ENCODE peak calls at places on chromosome 5, in seven cellular contexts. Y is mesothelial cell of epicardium, N is activated T-cell treated with anti-CD3 and anti-CD28 coated beads for 1 hour, G is cardiac fibroblast, T is T-cell, S is natural killer cell, M is choroid plexus epithelial cell. D is an unnamed sample.

GRCh38 chr5:81191726-81192125 is 41.4 kb upstream of the CKMT2 start:
- DNase-seq in N (no peak), Y (no peak), S (no peak), M (no peak), G (no peak), T (no peak), D (no peak)

GRCh38 chr5:155727512-155728145 is 599.3 kb upstream of the SGCD start:
- DNase-seq in T (no peak), N (no peak), G (no peak), Y (no peak), S (no peak), M (no peak), D (no peak)

GRCh38 chr5:167049043-167049663 is 1242.3 kb upstream of the WWC1 start:
- DNase-seq in S (no peak), G (peak), M (peak), T (no peak), N (no peak), Y (no peak), D (no peak)

GRCh38 chr5:103472820-103473219 is 89.8 kb downstream of the NUDT12 start:
- DNase-seq in T (no peak), N (no peak), G (peak), M (peak), Y (no peak), S (no peak), D (no peak)

GRCh38 chr5:39835371-39835770 is 410.6 kb upstream of the DAB2 start:
- DNase-seq in S (no peak), G (no peak), M (no peak), N (no peak), Y (no peak), T (no peak), D (no peak)

GRCh38 chr5:11054014-11054413 is 293.0 kb upstream of the DAP start:
- DNase-seq in S (no peak), N (no peak), M (no peak), G (no peak), Y (no peak), T (no peak), D (no peak)

GRCh38 chr5:23234153-23234729 is 273.2 kb upstream of the PRDM9 start:
- DNase-seq in M (no peak), S (no peak), Y (no peak), G (no peak), N (no peak), T (no peak), D (no peak)

GRCh38 chr5:3277590-3278196 is 317.9 kb upstream of the IRX1 start:
- DNase-seq in T (no peak), G (no peak), S (no peak), N (no peak), Y (peak), M (no peak), D (no peak)

GRCh38 chr5:150650713-150651000 is 10.2 kb downstream of the SYNPO start:
- DNase-seq in M (no peak), T (no peak), G (no peak), N (no peak), S (no peak), Y (no peak), D (no peak)

GRCh38 chr5:140926903-140927573 is 939 bp downstream of the PCDHAC1 start:
- DNase-seq in Y (no peak), G (peak), N (no peak), S (no peak), M (peak), T (no peak), D (no peak)

GRCh38 chr5:10555134-10555733 is 8.6 kb upstream of the ANKRD33B start:
- DNase-seq in M (peak), Y (peak), S (no peak), G (peak), T (no peak), N (no peak), D (no peak)

GRCh38 chr5:68344447-68345111 is 129.0 kb downstream of the PIK3R1 start:
- DNase-seq in Y (no peak), N (no peak), T (no peak), S (no peak), G (peak), M (peak), D (no peak)

GRCh38 chr5:79856456-79857055 is 134.5 kb downstream of the MTX3 start:
- DNase-seq in N (no peak), G (no peak), T (no peak), Y (no peak), M (no peak), S (no peak), D (no peak)

GRCh38 chr5:111384220-111384619 is 128.1 kb downstream of the STARD4 start:
- DNase-seq in M (peak), Y (no peak), T (no peak), G (peak), S (no peak), N (no peak), D (no peak)

GRCh38 chr5:86837610-86838009 is 219.9 kb downstream of the COX7C start:
- DNase-seq in Y (no peak), G (no peak), N (no peak), M (no peak), T (no peak), S (no peak), D (no peak)

GRCh38 chr5:57033103-57033502 is 81.2 kb upstream of the MIER3 start:
- DNase-seq in Y (no peak), G (no peak), T (no peak), M (no peak), S (no peak), N (no peak), D (no peak)

GRCh38 chr5:168679515-168679920 is 100.3 kb upstream of the PANK3 start:
- DNase-seq in S (peak), T (peak), N (peak), Y (peak), G (peak), M (peak), D (peak)

GRCh38 chr5:141149812-141150211 is at the start of gene PCDHB6:
- DNase-seq in M (peak), N (no peak), G (peak), S (no peak), Y (no peak), T (no peak), D (no peak)

GRCh38 chr5:107592515-107592914 is 78.2 kb downstream of the EFNA5 start:
- DNase-seq in N (no peak), G (no peak), Y (no peak), T (no peak), M (no peak), S (no peak), D (no peak)

GRCh38 chr5:1124181-1125029 is 12.5 kb upstream of the SLC12A7 start:
- DNase-seq in N (no peak), Y (no peak), T (no peak), G (no peak), S (no peak), M (no peak), D (no peak)

GRCh38 chr5:50440651-50441478 is at the start of gene EMB:
- DNase-seq in Y (peak), N (peak), T (peak), S (peak), G (peak), M (peak), D (peak)

GRCh38 chr5:74241751-74242140 is 398.8 kb downstream of the ENC1 start:
- DNase-seq in T (no peak), Y (no peak), G (peak), M (no peak), S (no peak), N (no peak), D (no peak)

GRCh38 chr5:228886-229285 is 10.8 kb downstream of the SDHA start:
- DNase-seq in T (no peak), Y (no peak), S (no peak), G (no peak), M (no peak), N (no peak), D (no peak)

GRCh38 chr5:137129906-137130680 is 369.0 kb downstream of the SPOCK1 start:
- DNase-seq in M (no peak), S (no peak), T (no peak), Y (no peak), N (no peak), G (no peak), D (no peak)

GRCh38 chr5:134005415-134006118 is 792 bp upstream of the VDAC1 start:
- DNase-seq in G (peak), Y (peak), S (no peak), T (no peak), M (peak), N (no peak), D (no peak)

GRCh38 chr5:170617519-170618218 is 113.8 kb downstream of the KCNIP1 start:
- DNase-seq in N (no peak), Y (no peak), G (no peak), S (no peak), M (no peak), T (no peak), D (no peak)

GRCh38 chr5:68171101-68171558 is 44.4 kb upstream of the PIK3R1 start:
- DNase-seq in Y (no peak), S (no peak), N (no peak), M (peak), G (peak), T (no peak), D (no peak)

GRCh38 chr5:148910686-148911361 is 84.4 kb downstream of the ADRB2 start:
- DNase-seq in S (no peak), G (peak), M (peak), Y (no peak), N (no peak), T (no peak), D (no peak)

GRCh38 chr5:178336889-178337785 is 104.5 kb upstream of the PHYKPL start:
- DNase-seq in T (no peak), G (no peak), S (no peak), N (no peak), Y (no peak), M (no peak), D (no peak)

GRCh38 chr5:12876541-12877298 is 972.5 kb upstream of the CTNND2 start:
- DNase-seq in T (no peak), S (no peak), G (no peak), M (no peak), Y (no peak), N (no peak), D (no peak)

GRCh38 chr5:33046091-33046490 is 335.0 kb downstream of the NPR3 start:
- DNase-seq in N (no peak), G (peak), S (no peak), T (no peak), Y (no peak), M (no peak), D (no peak)

GRCh38 chr5:140794594-140795258 is at the start of gene PCDHA2:
- DNase-seq in N (no peak), S (no peak), G (no peak), Y (no peak), T (no peak), M (no peak), D (no peak)

GRCh38 chr5:57032151-57032551 is 80.2 kb upstream of the MIER3 start:
- DNase-seq in Y (no peak), G (no peak), T (no peak), N (no peak), M (no peak), S (no peak), D (no peak)

GRCh38 chr5:32059779-32060178 is 114.3 kb downstream of the GOLPH3 start:
- DNase-seq in G (peak), T (no peak), Y (no peak), S (no peak), N (no peak), M (peak), D (no peak)

GRCh38 chr5:88262116-88262515 is 6.5 kb downstream of the TMEM161B start:
- DNase-seq in G (peak), T (no peak), N (no peak), Y (no peak), S (no peak), M (peak), D (no peak)

GRCh38 chr5:37837101-37838032 is 2.5 kb downstream of the GDNF start:
- DNase-seq in N (peak), S (no peak), T (no peak), M (peak), G (peak), Y (peak), D (peak)

D was measured in naive thymus-derived CD4-positive, alpha-beta T cell.